ENCODE peak calls at places on chromosomes 3 and 15, in four cellular contexts. One of them, this sample, is unnamed.

GRCh38 chr15:33851079-33851478 is 117.2 kb upstream of the CHRM5 start:
- DNase-seq in GM12878: no peak
- DNase-seq in SK-N-SH: no peak
- DNase-seq in HepG2: no peak
- DNase-seq in this sample: no peak

GRCh38 chr3:179973931-179974361 is 62.8 kb downstream of the PEX5L start:
- DNase-seq in GM12878: no peak
- DNase-seq in SK-N-SH: no peak
- DNase-seq in HepG2: no peak
- DNase-seq in this sample: no peak

GRCh38 chr15:101187820-101188516 is 63.9 kb downstream of the CHSY1 start:
- DNase-seq in SK-N-SH: no peak
- DNase-seq in GM12878: peak
- DNase-seq in HepG2: no peak
- DNase-seq in this sample: no peak

GRCh38 chr15:100723323-100723801 is 121.0 kb downstream of the ASB7 start:
- DNase-seq in HepG2: no peak
- DNase-seq in GM12878: no peak
- DNase-seq in SK-N-SH: no peak
- DNase-seq in this sample: no peak

GRCh38 chr3:50194128-50194902 is 2.9 kb downstream of the GNAT1 start:
- DNase-seq in HepG2: peak
- DNase-seq in GM12878: no peak
- DNase-seq in SK-N-SH: peak
- DNase-seq in this sample: peak

GRCh38 chr15:78108300-78109084 is 16.1 kb downstream of the SH2D7 start:
- DNase-seq in HepG2: peak
- DNase-seq in GM12878: peak
- DNase-seq in SK-N-SH: peak
- DNase-seq in this sample: peak

GRCh38 chr3:174169736-174170135 is 689.4 kb upstream of the NAALADL2 start:
- DNase-seq in GM12878: no peak
- DNase-seq in HepG2: no peak
- DNase-seq in SK-N-SH: no peak
- DNase-seq in this sample: no peak

GRCh38 chr3:166322394-166322793 is 485.2 kb upstream of the BCHE start:
- DNase-seq in HepG2: no peak
- DNase-seq in SK-N-SH: no peak
- DNase-seq in GM12878: no peak
- DNase-seq in this sample: no peak

GRCh38 chr3:129888739-129889138 is 4.8 kb downstream of the TMCC1 start:
- DNase-seq in HepG2: no peak
- DNase-seq in GM12878: no peak
- DNase-seq in SK-N-SH: no peak
- DNase-seq in this sample: no peak

GRCh38 chr3:39445927-39446326 is 21.6 kb upstream of the MOBP start:
- DNase-seq in HepG2: no peak
- DNase-seq in SK-N-SH: no peak
- DNase-seq in GM12878: no peak
- DNase-seq in this sample: no peak

GRCh38 chr15:60381148-60381788 is 16.5 kb downstream of the ANXA2 start:
- DNase-seq in SK-N-SH: no peak
- DNase-seq in HepG2: no peak
- DNase-seq in GM12878: no peak
- DNase-seq in this sample: no peak

GRCh38 chr3:185089343-185089742 is 63.5 kb downstream of the C3orf70 start:
- DNase-seq in HepG2: no peak
- DNase-seq in GM12878: no peak
- DNase-seq in SK-N-SH: no peak
- DNase-seq in this sample: no peak

GRCh38 chr3:178947738-178948137 is 123.9 kb downstream of the ZMAT3 start:
- DNase-seq in GM12878: no peak
- DNase-seq in SK-N-SH: no peak
- DNase-seq in HepG2: no peak
- DNase-seq in this sample: no peak

GRCh38 chr3:3366391-3366790 is 186.9 kb upstream of the CRBN start:
- DNase-seq in GM12878: no peak
- DNase-seq in HepG2: no peak
- DNase-seq in SK-N-SH: no peak
- DNase-seq in this sample: no peak

GRCh38 chr3:133367956-133368355 is 31.9 kb upstream of the BFSP2 start:
- DNase-seq in SK-N-SH: no peak
- DNase-seq in GM12878: no peak
- DNase-seq in HepG2: no peak
- DNase-seq in this sample: no peak

GRCh38 chr3:11565072-11565471 is 78.6 kb downstream of the VGLL4 start:
- DNase-seq in GM12878: no peak
- DNase-seq in SK-N-SH: no peak
- DNase-seq in HepG2: no peak
- DNase-seq in this sample: no peak

GRCh38 chr3:150216041-150216811 is 191.9 kb upstream of the TSC22D2 start:
- DNase-seq in HepG2: no peak
- DNase-seq in SK-N-SH: peak
- DNase-seq in GM12878: no peak
- DNase-seq in this sample: no peak

GRCh38 chr3:142586803-142587406 is 8.4 kb upstream of the ATR start:
- DNase-seq in HepG2: peak
- DNase-seq in SK-N-SH: peak
- DNase-seq in GM12878: no peak
- DNase-seq in this sample: peak

GRCh38 chr15:49328941-49329340 is 94.1 kb upstream of the FGF7 start:
- DNase-seq in GM12878: no peak
- DNase-seq in SK-N-SH: no peak
- DNase-seq in HepG2: no peak
- DNase-seq in this sample: no peak

GRCh38 chr3:50336452-50337174 is 4.0 kb downstream of the RASSF1 start:
- DNase-seq in SK-N-SH: no peak
- DNase-seq in GM12878: no peak
- DNase-seq in HepG2: no peak
- DNase-seq in this sample: no peak

GRCh38 chr15:99436472-99437314 is 129.1 kb upstream of the MEF2A start:
- DNase-seq in HepG2: no peak
- DNase-seq in SK-N-SH: no peak
- DNase-seq in GM12878: no peak
- DNase-seq in this sample: no peak

GRCh38 chr3:78875431-78875830 is 892.4 kb downstream of the ROBO1 start:
- DNase-seq in SK-N-SH: no peak
- DNase-seq in GM12878: no peak
- DNase-seq in HepG2: no peak
- DNase-seq in this sample: no peak

GRCh38 chr3:194310516-194310915 is 40.6 kb downstream of the CPN2 start:
- DNase-seq in GM12878: no peak
- DNase-seq in HepG2: no peak
- DNase-seq in SK-N-SH: no peak
- DNase-seq in this sample: no peak

GRCh38 chr3:37514055-37514665 is 339.8 kb upstream of the LRRFIP2 start:
- DNase-seq in GM12878: no peak
- DNase-seq in HepG2: no peak
- DNase-seq in SK-N-SH: no peak
- DNase-seq in this sample: no peak

GRCh38 chr3:37510749-37511148 is 336.4 kb upstream of the LRRFIP2 start:
- DNase-seq in SK-N-SH: no peak
- DNase-seq in GM12878: no peak
- DNase-seq in HepG2: no peak
- DNase-seq in this sample: no peak

GRCh38 chr3:37509069-37509468 is 334.7 kb upstream of the LRRFIP2 start:
- DNase-seq in GM12878: no peak
- DNase-seq in HepG2: no peak
- DNase-seq in SK-N-SH: no peak
- DNase-seq in this sample: no peak

GRCh38 chr3:37506968-37507535 is 332.7 kb upstream of the LRRFIP2 start:
- DNase-seq in HepG2: no peak
- DNase-seq in GM12878: no peak
- DNase-seq in SK-N-SH: no peak
- DNase-seq in this sample: no peak

DNA sequence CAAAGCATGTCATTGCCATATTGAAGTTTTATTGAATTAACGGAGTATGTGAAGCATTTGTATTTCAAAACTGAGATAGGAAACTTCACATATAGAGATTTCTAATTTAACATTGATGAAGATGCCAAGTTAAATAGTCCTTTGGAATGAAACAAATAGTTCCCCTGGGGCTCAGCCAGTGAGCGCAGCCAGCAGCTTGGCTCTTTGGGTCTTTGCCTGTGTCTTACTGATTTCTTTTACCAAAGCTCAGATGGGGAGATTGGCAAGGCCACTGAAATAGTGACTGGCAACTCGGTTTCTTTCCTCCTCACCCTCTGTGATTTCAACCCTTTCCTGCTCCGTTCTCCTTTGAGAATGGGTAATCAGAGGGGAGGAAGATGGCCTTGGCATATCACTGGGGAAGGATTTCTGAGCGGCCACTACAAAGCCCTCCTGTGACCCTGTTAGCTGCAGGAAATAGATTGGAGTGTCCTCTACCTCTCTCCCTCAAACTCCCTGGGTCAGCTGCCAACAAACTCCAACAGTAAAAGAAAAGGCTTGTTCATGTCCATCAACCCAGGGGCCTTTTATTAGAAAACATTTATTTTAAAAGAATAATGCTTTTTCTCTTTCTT is 337.1 kb upstream of the LRRFIP2 start:
- DNase-seq in SK-N-SH: no peak
- DNase-seq in GM12878: no peak
- DNase-seq in HepG2: no peak
- DNase-seq in this sample: no peak
- TF ChIP-seq FOXM1 in SK-N-SH: no peak
- TF ChIP-seq FOXM1 in GM12878: no peak
- TF ChIP-seq FOXM1 in HepG2: no peak
- TF ChIP-seq FOXM1 in this sample: no peak

GRCh38 chr15:54789377-54789776 is 407.4 kb downstream of the RSL24D1 start:
- DNase-seq in HepG2: no peak
- DNase-seq in SK-N-SH: no peak
- DNase-seq in GM12878: no peak
- DNase-seq in this sample: no peak
- TF ChIP-seq FOXM1 in HepG2: no peak
- TF ChIP-seq FOXM1 in SK-N-SH: no peak
- TF ChIP-seq FOXM1 in GM12878: no peak
- TF ChIP-seq FOXM1 in this sample: no peak

GRCh38 chr3:98746122-98746521 is 17.0 kb upstream of the ST3GAL6 start:
- DNase-seq in GM12878: no peak
- DNase-seq in HepG2: no peak
- DNase-seq in SK-N-SH: no peak
- DNase-seq in this sample: no peak
- TF ChIP-seq FOXM1 in GM12878: no peak
- TF ChIP-seq FOXM1 in HepG2: no peak
- TF ChIP-seq FOXM1 in SK-N-SH: no peak
- TF ChIP-seq FOXM1 in this sample: no peak

GRCh38 chr3:62888180-62888579 is 13.0 kb upstream of the CADPS start:
- DNase-seq in SK-N-SH: no peak
- DNase-seq in GM12878: no peak
- DNase-seq in HepG2: no peak
- DNase-seq in this sample: no peak

GRCh38 chr3:62884041-62884870 is 9.0 kb upstream of the CADPS start:
- DNase-seq in HepG2: no peak
- DNase-seq in SK-N-SH: no peak
- DNase-seq in GM12878: no peak
- DNase-seq in this sample: no peak

GRCh38 chr3:62882676-62883228 is 7.5 kb upstream of the CADPS start:
- DNase-seq in GM12878: no peak
- DNase-seq in SK-N-SH: no peak
- DNase-seq in HepG2: no peak
- DNase-seq in this sample: no peak
- TF ChIP-seq FOXM1 in GM12878: no peak
- TF ChIP-seq FOXM1 in SK-N-SH: no peak
- TF ChIP-seq FOXM1 in HepG2: no peak
- TF ChIP-seq FOXM1 in this sample: no peak